ENCODE peak calls at places on chromosomes 12 and 14, in nine cellular contexts. One of them, this sample, is unnamed.

GRCh38 chr12:27937768-27938167 is 34.8 kb downstream of the PTHLH start:
- DNase-seq in HCT116: no peak
- DNase-seq in Peyer's patch: no peak
- DNase-seq in astrocyte of the spinal cord: no peak
- DNase-seq in left ventricle myocardium inferior: no peak
- DNase-seq in AG09309: no peak
- DNase-seq in lower leg skin: no peak
- DNase-seq in tibial nerve: no peak
- DNase-seq in PC-9: no peak
- DNase-seq in this sample: no peak

GRCh38 chr12:114690267-114691135 is 6.5 kb upstream of the TBX3 start:
- DNase-seq in HCT116: no peak
- DNase-seq in Peyer's patch: no peak
- DNase-seq in astrocyte of the spinal cord: no peak
- DNase-seq in left ventricle myocardium inferior: no peak
- DNase-seq in AG09309: no peak
- DNase-seq in lower leg skin: no peak
- DNase-seq in tibial nerve: no peak
- DNase-seq in PC-9: no peak
- DNase-seq in this sample: no peak

GRCh38 chr12:42473130-42473529 is 116.4 kb downstream of the PRICKLE1 start:
- DNase-seq in HCT116: no peak
- DNase-seq in Peyer's patch: no peak
- DNase-seq in astrocyte of the spinal cord: no peak
- DNase-seq in left ventricle myocardium inferior: no peak
- DNase-seq in AG09309: peak; percentile 62
- DNase-seq in lower leg skin: no peak
- DNase-seq in tibial nerve: no peak
- DNase-seq in PC-9: peak; percentile 67
- DNase-seq in this sample: no peak

GRCh38 chr12:42421844-42422779 is 96.1 kb downstream of the PPHLN1 start:
- DNase-seq in HCT116: no peak
- DNase-seq in Peyer's patch: no peak
- DNase-seq in astrocyte of the spinal cord: peak; percentile 80
- DNase-seq in left ventricle myocardium inferior: no peak
- DNase-seq in AG09309: peak; percentile 23
- DNase-seq in lower leg skin: no peak
- DNase-seq in tibial nerve: no peak
- DNase-seq in PC-9: no peak
- DNase-seq in this sample: peak; percentile 15

GRCh38 chr14:103194256-103195045 is 71.2 kb downstream of the TNFAIP2 start:
- DNase-seq in HCT116: no peak
- DNase-seq in Peyer's patch: no peak
- DNase-seq in astrocyte of the spinal cord: no peak
- DNase-seq in left ventricle myocardium inferior: no peak
- DNase-seq in AG09309: peak; percentile 58
- DNase-seq in lower leg skin: no peak
- DNase-seq in tibial nerve: no peak
- DNase-seq in PC-9: peak; percentile 91
- DNase-seq in this sample: peak; percentile 13

GRCh38 chr14:57487771-57488170 is 5.9 kb downstream of the CCDC198 start:
- DNase-seq in HCT116: no peak
- DNase-seq in Peyer's patch: no peak
- DNase-seq in astrocyte of the spinal cord: peak; percentile 23
- DNase-seq in left ventricle myocardium inferior: no peak
- DNase-seq in AG09309: no peak
- DNase-seq in lower leg skin: no peak
- DNase-seq in tibial nerve: no peak
- DNase-seq in PC-9: no peak
- DNase-seq in this sample: no peak

GRCh38 chr14:32524609-32525391 is 195.7 kb downstream of the AKAP6 start:
- DNase-seq in HCT116: no peak
- DNase-seq in Peyer's patch: no peak
- DNase-seq in astrocyte of the spinal cord: peak; percentile 53
- DNase-seq in left ventricle myocardium inferior: no peak
- DNase-seq in AG09309: no peak
- DNase-seq in lower leg skin: no peak
- DNase-seq in tibial nerve: no peak
- DNase-seq in PC-9: no peak
- DNase-seq in this sample: no peak

GRCh38 chr14:95507701-95508103 is 8.7 kb downstream of the SYNE3 start:
- DNase-seq in HCT116: no peak
- DNase-seq in Peyer's patch: no peak
- DNase-seq in astrocyte of the spinal cord: peak; percentile 80
- DNase-seq in left ventricle myocardium inferior: no peak
- DNase-seq in AG09309: no peak
- DNase-seq in lower leg skin: no peak
- DNase-seq in tibial nerve: no peak
- DNase-seq in PC-9: peak; percentile 62
- DNase-seq in this sample: peak; percentile 75

GRCh38 chr12:9640024-9640423 is 29.5 kb upstream of the CLEC2D start:
- DNase-seq in HCT116: no peak
- DNase-seq in Peyer's patch: no peak
- DNase-seq in astrocyte of the spinal cord: no peak
- DNase-seq in left ventricle myocardium inferior: no peak
- DNase-seq in AG09309: no peak
- DNase-seq in lower leg skin: no peak
- DNase-seq in tibial nerve: no peak
- DNase-seq in PC-9: no peak
- DNase-seq in this sample: no peak

GRCh38 chr12:88206636-88207035 is 64.5 kb downstream of the TMTC3 start:
- DNase-seq in HCT116: no peak
- DNase-seq in Peyer's patch: no peak
- DNase-seq in astrocyte of the spinal cord: no peak
- DNase-seq in left ventricle myocardium inferior: no peak
- DNase-seq in AG09309: peak; percentile 55
- DNase-seq in lower leg skin: no peak
- DNase-seq in tibial nerve: no peak
- DNase-seq in PC-9: no peak
- DNase-seq in this sample: no peak

GRCh38 chr14:92690171-92691011 is 58.0 kb downstream of the LGMN start:
- DNase-seq in HCT116: peak; percentile 59
- DNase-seq in Peyer's patch: no peak
- DNase-seq in astrocyte of the spinal cord: peak; percentile 59
- DNase-seq in left ventricle myocardium inferior: no peak
- DNase-seq in AG09309: no peak
- DNase-seq in lower leg skin: no peak
- DNase-seq in tibial nerve: no peak
- DNase-seq in PC-9: peak; percentile 43
- DNase-seq in this sample: peak; percentile 32

GRCh38 chr14:50045837-50046236 is 70.5 kb downstream of the VCPKMT start:
- DNase-seq in HCT116: no peak
- DNase-seq in Peyer's patch: no peak
- DNase-seq in astrocyte of the spinal cord: no peak
- DNase-seq in left ventricle myocardium inferior: no peak
- DNase-seq in AG09309: no peak
- DNase-seq in lower leg skin: no peak
- DNase-seq in tibial nerve: no peak
- DNase-seq in PC-9: no peak
- DNase-seq in this sample: no peak

GRCh38 chr14:104294983-104295680 is 156.7 kb downstream of the KIF26A start:
- DNase-seq in HCT116: no peak
- DNase-seq in Peyer's patch: no peak
- DNase-seq in astrocyte of the spinal cord: no peak
- DNase-seq in left ventricle myocardium inferior: peak; percentile 9
- DNase-seq in AG09309: no peak
- DNase-seq in lower leg skin: no peak
- DNase-seq in tibial nerve: no peak
- DNase-seq in PC-9: no peak
- DNase-seq in this sample: no peak

GRCh38 chr14:100827751-100828447 is 2.0 kb downstream of the MEG3 start:
- DNase-seq in HCT116: no peak
- DNase-seq in Peyer's patch: no peak
- DNase-seq in astrocyte of the spinal cord: peak; percentile 76
- DNase-seq in left ventricle myocardium inferior: no peak
- DNase-seq in AG09309: peak; percentile 59
- DNase-seq in lower leg skin: no peak
- DNase-seq in tibial nerve: no peak
- DNase-seq in PC-9: no peak
- DNase-seq in this sample: peak; percentile 44
- H3K4me3 ChIP-seq in HCT116: no peak overlapping the region
- H3K4me3 ChIP-seq in Peyer's patch: peak overlapping the region; percentile 40
- H3K4me3 ChIP-seq in astrocyte of the spinal cord: peak overlapping the region; percentile 93
- H3K4me3 ChIP-seq in left ventricle myocardium inferior: peak overlapping the region; percentile 56
- H3K4me3 ChIP-seq in AG09309: peak overlapping the region; percentile 85
- H3K4me3 ChIP-seq in lower leg skin: no peak overlapping the region
- H3K4me3 ChIP-seq in tibial nerve: peak overlapping the region; percentile 39
- H3K4me3 ChIP-seq in PC-9: no peak overlapping the region
- H3K4me3 ChIP-seq in this sample: peak overlapping the region; percentile 83

GRCh38 chr12:56117778-56118687 is at the start of gene ZC3H10:
- DNase-seq in HCT116: peak; percentile 99
- DNase-seq in Peyer's patch: peak; percentile 96
- DNase-seq in astrocyte of the spinal cord: peak; percentile 100
- DNase-seq in left ventricle myocardium inferior: peak; percentile 96
- DNase-seq in AG09309: peak; percentile 99
- DNase-seq in lower leg skin: peak; percentile 99
- DNase-seq in tibial nerve: peak; percentile 95
- DNase-seq in PC-9: peak; percentile 99
- DNase-seq in this sample: peak; percentile 98
- TF ChIP-seq CTCF in HCT116: peak; percentile 37
- TF ChIP-seq CTCF in Peyer's patch: peak; percentile 55
- TF ChIP-seq CTCF in astrocyte of the spinal cord: peak; percentile 67
- TF ChIP-seq CTCF in left ventricle myocardium inferior: peak; percentile 63
- TF ChIP-seq CTCF in AG09309: peak; percentile 52
- TF ChIP-seq CTCF in lower leg skin: peak; percentile 9
- TF ChIP-seq CTCF in tibial nerve: peak; percentile 51
- TF ChIP-seq CTCF in PC-9: peak; percentile 29
- TF ChIP-seq CTCF in this sample: peak; percentile 60

GRCh38 chr14:81192594-81192993 is 28.2 kb downstream of the GTF2A1 start:
- DNase-seq in HCT116: no peak
- DNase-seq in Peyer's patch: no peak
- DNase-seq in astrocyte of the spinal cord: no peak
- DNase-seq in left ventricle myocardium inferior: no peak
- DNase-seq in AG09309: no peak
- DNase-seq in lower leg skin: no peak
- DNase-seq in tibial nerve: no peak
- DNase-seq in PC-9: no peak
- DNase-seq in this sample: no peak

GRCh38 chr14:81199084-81199483 is 21.7 kb downstream of the GTF2A1 start:
- DNase-seq in HCT116: no peak
- DNase-seq in Peyer's patch: no peak
- DNase-seq in astrocyte of the spinal cord: no peak
- DNase-seq in left ventricle myocardium inferior: no peak
- DNase-seq in AG09309: no peak
- DNase-seq in lower leg skin: no peak
- DNase-seq in tibial nerve: no peak
- DNase-seq in PC-9: no peak
- DNase-seq in this sample: no peak

GRCh38 chr14:81200041-81200440 is 20.7 kb downstream of the GTF2A1 start:
- DNase-seq in HCT116: no peak
- DNase-seq in Peyer's patch: no peak
- DNase-seq in astrocyte of the spinal cord: no peak
- DNase-seq in left ventricle myocardium inferior: no peak
- DNase-seq in AG09309: no peak
- DNase-seq in lower leg skin: no peak
- DNase-seq in tibial nerve: no peak
- DNase-seq in PC-9: no peak
- DNase-seq in this sample: no peak

GRCh38 chr14:81198651-81199050 is 22.1 kb downstream of the GTF2A1 start:
- DNase-seq in HCT116: no peak
- DNase-seq in Peyer's patch: no peak
- DNase-seq in astrocyte of the spinal cord: no peak
- DNase-seq in left ventricle myocardium inferior: no peak
- DNase-seq in AG09309: no peak
- DNase-seq in lower leg skin: no peak
- DNase-seq in tibial nerve: no peak
- DNase-seq in PC-9: no peak
- DNase-seq in this sample: no peak

GRCh38 chr14:81193924-81194633 is 26.7 kb downstream of the GTF2A1 start:
- DNase-seq in HCT116: no peak
- DNase-seq in Peyer's patch: no peak
- DNase-seq in astrocyte of the spinal cord: no peak
- DNase-seq in left ventricle myocardium inferior: no peak
- DNase-seq in AG09309: no peak
- DNase-seq in lower leg skin: no peak
- DNase-seq in tibial nerve: no peak
- DNase-seq in PC-9: no peak
- DNase-seq in this sample: no peak
- H3K4me3 ChIP-seq in HCT116: no peak overlapping the region
- H3K4me3 ChIP-seq in Peyer's patch: no peak overlapping the region
- H3K4me3 ChIP-seq in astrocyte of the spinal cord: no peak overlapping the region
- H3K4me3 ChIP-seq in left ventricle myocardium inferior: no peak overlapping the region
- H3K4me3 ChIP-seq in AG09309: no peak overlapping the region
- H3K4me3 ChIP-seq in lower leg skin: no peak overlapping the region
- H3K4me3 ChIP-seq in tibial nerve: no peak overlapping the region
- H3K4me3 ChIP-seq in PC-9: no peak overlapping the region
- H3K4me3 ChIP-seq in this sample: no peak overlapping the region

DNA sequence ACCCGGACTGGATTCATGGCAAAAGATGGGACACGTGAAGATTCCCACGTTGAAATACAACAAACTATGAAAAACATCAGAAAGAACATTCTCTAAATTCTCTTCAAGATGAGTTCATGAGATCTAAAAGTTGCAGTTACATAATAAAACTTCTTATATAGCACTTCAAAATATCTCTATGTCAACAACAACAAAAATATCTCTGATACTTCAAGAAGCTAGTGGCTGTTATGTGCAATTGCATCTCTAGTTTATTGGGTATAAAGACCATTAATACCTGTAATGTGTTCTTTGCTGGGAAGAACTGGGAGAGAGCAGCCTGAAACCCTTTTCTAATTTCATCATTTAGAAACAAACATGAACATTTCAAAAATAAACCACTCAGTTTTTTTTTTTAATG is 69.2 kb upstream of the RGS6 start:
- DNase-seq in HCT116: no peak
- DNase-seq in Peyer's patch: no peak
- DNase-seq in astrocyte of the spinal cord: no peak
- DNase-seq in left ventricle myocardium inferior: no peak
- DNase-seq in AG09309: no peak
- DNase-seq in lower leg skin: no peak
- DNase-seq in tibial nerve: no peak
- DNase-seq in PC-9: no peak
- DNase-seq in this sample: no peak
- TF ChIP-seq CTCF in HCT116: no peak
- TF ChIP-seq CTCF in Peyer's patch: peak; percentile 22
- TF ChIP-seq CTCF in astrocyte of the spinal cord: peak; percentile 14
- TF ChIP-seq CTCF in left ventricle myocardium inferior: no peak
- TF ChIP-seq CTCF in AG09309: peak; percentile 11
- TF ChIP-seq CTCF in lower leg skin: no peak
- TF ChIP-seq CTCF in tibial nerve: no peak
- TF ChIP-seq CTCF in PC-9: peak; percentile 40
- TF ChIP-seq CTCF in this sample: peak; percentile 2